ENCODE peak calls at places on chromosomes 11 and 22, in six cellular contexts. G is choroid plexus epithelial cell, U is AML-193, E is H9, W is LoVo, Y is EH. P is an unnamed sample.

GRCh38 chr22:21032037-21032842 is at the start of gene SLC7A4:
- DNase-seq in E (no peak), W (no peak), G (no peak), Y (no peak), U (no peak), P (no peak)

GRCh38 chr11:69799582-69799981 is 19.6 kb downstream of the FGF3 start:
- DNase-seq in E (peak), G (peak), Y (peak), W (peak), U (no peak), P (peak)

GRCh38 chr11:68550485-68550817 is 89.9 kb downstream of the PPP6R3 start:
- DNase-seq in W (no peak), Y (no peak), E (no peak), U (peak), G (peak), P (no peak)

GRCh38 chr22:29872145-29872893 is 10.7 kb upstream of the MTMR3 start:
- DNase-seq in Y (no peak), W (no peak), U (no peak), E (peak), G (no peak), P (no peak)

GRCh38 chr11:86091566-86091965 is 22.7 kb upstream of the PICALM start:
- DNase-seq in G (peak), W (no peak), U (no peak), Y (peak), E (no peak), P (peak)

GRCh38 chr11:88039512-88040496 is 135.4 kb downstream of the RAB38 start:
- DNase-seq in G (no peak), W (no peak), Y (no peak), E (no peak), U (no peak), P (no peak)

GRCh38 chr22:48153726-48154125 is 1391.3 kb downstream of the TBC1D22A start:
- DNase-seq in U (no peak), G (no peak), Y (no peak), E (no peak), W (no peak), P (no peak)

GRCh38 chr11:125281831-125282595 is 117.5 kb downstream of the PKNOX2 start:
- DNase-seq in Y (no peak), E (no peak), W (peak), U (no peak), G (no peak), P (peak)

GRCh38 chr22:39457047-39457545 is 284 bp downstream of the MGAT3 start:
- DNase-seq in U (no peak), W (no peak), E (no peak), Y (no peak), G (no peak), P (no peak)

GRCh38 chr22:31490496-31490925 is 869 bp upstream of the EIF4ENIF1 start:
- DNase-seq in W (peak), G (peak), E (peak), Y (peak), U (peak), P (peak)

GRCh38 chr11:126354631-126355323 is 709 bp upstream of the ST3GAL4 start:
- DNase-seq in U (no peak), Y (no peak), W (no peak), E (no peak), G (no peak), P (no peak)

GRCh38 chr11:7422544-7423331 is 62.6 kb upstream of the OLFML1 start:
- DNase-seq in Y (no peak), W (no peak), U (no peak), G (no peak), E (no peak), P (no peak)

GRCh38 chr11:3154001-3154599 is 11.0 kb downstream of the OSBPL5 start:
- DNase-seq in U (no peak), E (no peak), W (no peak), Y (no peak), G (peak), P (no peak)

P was measured in MG63.